ENCODE peak calls at places on chromosomes 7 and 10, in ten cellular contexts. F is activated CD8-positive, alpha-beta memory T cell treated with anti-CD3 and anti-CD28 coated beads for 1 hour; U is brain microvascular endothelial cell; K is Kasumi-1; I is activated naive CD4-positive, alpha-beta T cell; Q is COLO829; R is iris pigment epithelial cell; E is substantia nigra; V is adipocyte; H is T-helper 1 cell. O is an unnamed sample.

GRCh38 chr10:127679642-127680255 is 57.2 kb upstream of the FOXI2 start:
- DNase-seq in F (no peak), U (no peak), K (peak), I (no peak), Q (no peak), R (no peak), E (no peak), V (no peak), H (no peak), O (no peak)

GRCh38 chr7:104979167-104979841 is 34.7 kb upstream of the KMT2E start:
- DNase-seq in F (no peak), U (peak), K (no peak), I (no peak), Q (peak), R (peak), E (no peak), V (peak), H (no peak), O (no peak)

GRCh38 chr7:35749548-35749947 is 51.3 kb upstream of the SEPTIN7 start:
- DNase-seq in F (no peak), U (no peak), K (no peak), I (no peak), Q (no peak), R (peak), E (no peak), V (peak), H (no peak), O (no peak)

GRCh38 chr7:7996568-7996967 is 28.0 kb downstream of the GLCCI1 start:
- DNase-seq in F (no peak), U (peak), K (no peak), I (no peak), Q (no peak), R (peak), E (no peak), V (peak), H (no peak), O (no peak)

GRCh38 chr10:44959243-44960097 is at the start of gene RASSF4:
- DNase-seq in F (peak), U (peak), K (peak), I (peak), Q (peak), R (peak), E (peak), V (peak), H (peak), O (peak)

GRCh38 chr7:127809285-127809702 is 157.3 kb downstream of the SND1 start:
- DNase-seq in F (no peak), U (peak), K (no peak), I (no peak), Q (no peak), R (peak), E (no peak), V (peak), H (no peak), O (no peak)

GRCh38 chr10:31581741-31582323 is 262.8 kb downstream of the ZEB1 start:
- DNase-seq in F (no peak), U (no peak), K (peak), I (no peak), Q (no peak), R (no peak), E (no peak), V (no peak), H (no peak), O (no peak)

GRCh38 chr10:126387041-126387908 is 1.0 kb downstream of the ADAM12 start:
- DNase-seq in F (peak), U (peak), K (no peak), I (no peak), Q (no peak), R (peak), E (peak), V (peak), H (no peak), O (no peak)

GRCh38 chr10:72086466-72087391 is 1.6 kb downstream of the SPOCK2 start:
- DNase-seq in F (peak), U (no peak), K (no peak), I (no peak), Q (no peak), R (no peak), E (peak), V (no peak), H (peak), O (no peak)

GRCh38 chr7:158849553-158850389 is 6.6 kb upstream of the DYNC2I1 start:
- DNase-seq in F (no peak), U (no peak), K (no peak), I (no peak), Q (no peak), R (no peak), E (no peak), V (no peak), H (no peak), O (no peak)

GRCh38 chr7:108598153-108598552 is 28.5 kb downstream of the DNAJB9 start:
- DNase-seq in F (no peak), U (no peak), K (no peak), I (no peak), Q (no peak), R (no peak), E (no peak), V (no peak), H (no peak), O (no peak)

GRCh38 chr7:141167376-141167964 is 93.6 kb downstream of the TMEM178B start:
- DNase-seq in F (no peak), U (no peak), K (no peak), I (no peak), Q (no peak), R (no peak), E (no peak), V (no peak), H (no peak), O (no peak)

GRCh38 chr10:105986896-105987638 is 1177.4 kb downstream of the SORCS1 start:
- DNase-seq in F (no peak), U (no peak), K (no peak), I (no peak), Q (no peak), R (no peak), E (no peak), V (no peak), H (no peak), O (no peak)

GRCh38 chr7:106772655-106773108 is 92.4 kb upstream of the PIK3CG start:
- DNase-seq in F (no peak), U (peak), K (no peak), I (no peak), Q (no peak), R (peak), E (no peak), V (peak), H (no peak), O (no peak)